ENCODE peak calls at places on chromosomes 12 and 14, in six cellular contexts. One of them, this sample, is unnamed.

GRCh38 chr14:95265106-95266094 is 54.3 kb downstream of the CLMN start:
- DNase-seq in GM13977: peak
- DNase-seq in NCI-H2081: peak
- DNase-seq in H9: peak
- DNase-seq in EL: peak
- DNase-seq in COR-L47: peak
- DNase-seq in this sample: peak

GRCh38 chr12:108468149-108468968 is 46.7 kb upstream of the FICD start:
- DNase-seq in GM13977: peak
- DNase-seq in NCI-H2081: no peak
- DNase-seq in H9: no peak
- DNase-seq in EL: peak
- DNase-seq in COR-L47: no peak
- DNase-seq in this sample: peak

GRCh38 chr12:40310201-40310600 is 85.4 kb downstream of the LRRK2 start:
- DNase-seq in GM13977: no peak
- DNase-seq in NCI-H2081: no peak
- DNase-seq in H9: no peak
- DNase-seq in EL: no peak
- DNase-seq in COR-L47: no peak
- DNase-seq in this sample: no peak

GRCh38 chr14:22315336-22315735 is 273.7 kb downstream of the DAD1 start:
- DNase-seq in GM13977: no peak
- DNase-seq in NCI-H2081: no peak
- DNase-seq in H9: no peak
- DNase-seq in EL: no peak
- DNase-seq in COR-L47: no peak
- DNase-seq in this sample: no peak

GRCh38 chr12:116199160-116199559 is 78.3 kb downstream of the MED13L start:
- DNase-seq in GM13977: no peak
- DNase-seq in NCI-H2081: no peak
- DNase-seq in H9: no peak
- DNase-seq in EL: no peak
- DNase-seq in COR-L47: no peak
- DNase-seq in this sample: no peak

GRCh38 chr12:98595152-98595988 is 1.9 kb downstream of the SLC25A3 start:
- DNase-seq in GM13977: no peak
- DNase-seq in NCI-H2081: no peak
- DNase-seq in H9: no peak
- DNase-seq in EL: peak
- DNase-seq in COR-L47: no peak
- DNase-seq in this sample: no peak

GRCh38 chr14:52790011-52790755 is 1.2 kb downstream of the GNPNAT1 start:
- DNase-seq in GM13977: peak
- DNase-seq in NCI-H2081: no peak
- DNase-seq in H9: no peak
- DNase-seq in EL: peak
- DNase-seq in COR-L47: no peak
- DNase-seq in this sample: peak

GRCh38 chr12:124457287-124458219 is 109.9 kb downstream of the NCOR2 start:
- DNase-seq in GM13977: peak
- DNase-seq in NCI-H2081: no peak
- DNase-seq in H9: no peak
- DNase-seq in EL: peak
- DNase-seq in COR-L47: no peak
- DNase-seq in this sample: peak

GRCh38 chr14:26190644-26191043 is 407.2 kb downstream of the NOVA1 start:
- DNase-seq in GM13977: no peak
- DNase-seq in NCI-H2081: no peak
- DNase-seq in H9: no peak
- DNase-seq in EL: no peak
- DNase-seq in COR-L47: no peak
- DNase-seq in this sample: no peak

This sample was measured in GM20000.